ENCODE peak calls at places on chromosomes 11 and 22, in ten cellular contexts. O is stimulated activated CD4-positive, alpha-beta T cell treated with anti-CD3 and anti-CD28 coated beads, Interleukin-15, amount 100 ng/mL, for 48 hours; Z is foreskin fibroblast; A is HFFc6; L is activated naive CD8-positive, alpha-beta T cell treated with anti-CD3 and anti-CD28 coated beads, Interleukin-2, amount 50 U/mL, for 24 hours; G is substantia nigra; R is EL; B is right atrium auricular region; C is astrocyte of the spinal cord; V is AG04449. W is an unnamed sample.
A peak's percentile ranks its signal among the peaks of the same experiment; 100 is the strongest.

GRCh38 chr11:20207781-20208621 is 47.7 kb upstream of the DBX1 start:
- DNase-seq in O (no peak), Z (no peak), A (no peak), L (no peak), G (no peak), R (no peak), B (no peak), C (no peak), V (no peak), W (no peak)

GRCh38 chr11:121367434-121367833 is 74.9 kb downstream of the SC5D start:
- DNase-seq in O (peak; percentile 10), Z (no peak), A (no peak), L (peak; percentile 17), G (no peak), R (peak; percentile 6), B (no peak), C (peak; percentile 56), V (no peak), W (peak; percentile 8)

GRCh38 chr22:36725366-36726006 is 21.9 kb upstream of the CACNG2 start:
- DNase-seq in O (no peak), Z (no peak), A (no peak), L (no peak), G (no peak), R (no peak), B (no peak), C (no peak), V (no peak), W (no peak)

GRCh38 chr11:122309262-122309925 is 193.4 kb upstream of the BLID start:
- DNase-seq in O (no peak), Z (no peak), A (no peak), L (no peak), G (no peak), R (no peak), B (no peak), C (peak; percentile 8), V (no peak), W (peak; percentile 13)

GRCh38 chr22:44892803-44893730 is 116.7 kb downstream of the PHF21B start:
- DNase-seq in O (no peak), Z (no peak), A (no peak), L (no peak), G (no peak), R (no peak), B (no peak), C (no peak), V (no peak), W (no peak)

GRCh38 chr22:44884968-44885805 is 124.6 kb downstream of the PHF21B start:
- DNase-seq in O (no peak), Z (no peak), A (no peak), L (no peak), G (no peak), R (peak; percentile 14), B (no peak), C (no peak), V (no peak), W (no peak)

GRCh38 chr11:118649941-118650340 is 29.5 kb downstream of the TREH start:
- DNase-seq in O (no peak), Z (no peak), A (no peak), L (no peak), G (no peak), R (no peak), B (no peak), C (no peak), V (no peak), W (no peak)

GRCh38 chr11:109865558-109866186 is 227.5 kb upstream of the ZC3H12C start:
- DNase-seq in O (no peak), Z (no peak), A (no peak), L (no peak), G (no peak), R (no peak), B (no peak), C (no peak), V (no peak), W (no peak)

GRCh38 chr11:70176940-70177689 is 26.0 kb upstream of the FADD start:
- DNase-seq in O (peak; percentile 51), Z (no peak), A (peak; percentile 6), L (peak; percentile 65), G (no peak), R (no peak), B (no peak), C (no peak), V (no peak), W (no peak)

GRCh38 chr22:44542561-44543222 is 44.7 kb upstream of the RTL6 start:
- DNase-seq in O (no peak), Z (no peak), A (no peak), L (no peak), G (no peak), R (no peak), B (no peak), C (no peak), V (no peak), W (no peak)

GRCh38 chr11:86999859-87000753 is 37.6 kb upstream of the TMEM135 start:
- DNase-seq in O (no peak), Z (no peak), A (peak; percentile 25), L (no peak), G (no peak), R (peak; percentile 13), B (no peak), C (peak; percentile 27), V (no peak), W (peak; percentile 23)

GRCh38 chr22:38397189-38398097 is 57.6 kb downstream of the KCNJ4 start:
- DNase-seq in O (no peak), Z (peak; percentile 18), A (no peak), L (no peak), G (no peak), R (no peak), B (no peak), C (peak; percentile 33), V (no peak), W (peak; percentile 44)

GRCh38 chr22:38733329-38734202 is 22.2 kb downstream of the SUN2 start:
- DNase-seq in O (no peak), Z (no peak), A (no peak), L (peak; percentile 65), G (peak; percentile 88), R (no peak), B (peak; percentile 72), C (no peak), V (no peak), W (peak; percentile 41)

GRCh38 chr11:1783725-1784529 is 20.2 kb upstream of the CTSD start:
- DNase-seq in O (no peak), Z (no peak), A (no peak), L (no peak), G (no peak), R (no peak), B (no peak), C (no peak), V (no peak), W (no peak)

GRCh38 chr11:39374963-39375698 is 2084.3 kb downstream of the LRRC4C start:
- DNase-seq in O (no peak), Z (no peak), A (peak; percentile 31), L (no peak), G (no peak), R (peak; percentile 7), B (no peak), C (peak; percentile 15), V (no peak), W (peak; percentile 46)

GRCh38 chr22:50246242-50247175 is 1.7 kb upstream of the TUBGCP6 start:
- DNase-seq in O (no peak), Z (no peak), A (no peak), L (no peak), G (no peak), R (no peak), B (no peak), C (no peak), V (no peak), W (no peak)

GRCh38 chr22:24986816-24987215 is 34.3 kb downstream of the KIAA1671 start:
- DNase-seq in O (no peak), Z (no peak), A (no peak), L (no peak), G (no peak), R (no peak), B (no peak), C (no peak), V (no peak), W (no peak)

GRCh38 chr11:110470716-110471115 is 41.0 kb downstream of the FDX1 start:
- DNase-seq in O (no peak), Z (no peak), A (no peak), L (no peak), G (no peak), R (peak; percentile 29), B (no peak), C (peak; percentile 24), V (no peak), W (no peak)

GRCh38 chr11:61587951-61588695 is 7.2 kb upstream of the SYT7 start:
- DNase-seq in O (peak; percentile 56), Z (no peak), A (no peak), L (peak; percentile 74), G (no peak), R (peak; percentile 31), B (no peak), C (no peak), V (no peak), W (no peak)

GRCh38 chr11:80937831-80938230 is 1497.0 kb upstream of the TENM4 start:
- DNase-seq in O (no peak), Z (no peak), A (no peak), L (no peak), G (no peak), R (no peak), B (no peak), C (peak; percentile 27), V (no peak), W (peak; percentile 5)

GRCh38 chr11:76935030-76935429 is 74.3 kb downstream of the ACER3 start:
- DNase-seq in O (no peak), Z (no peak), A (no peak), L (no peak), G (no peak), R (no peak), B (no peak), C (peak; percentile 22), V (no peak), W (peak; percentile 20)

GRCh38 chr11:75891947-75892739 is 77.1 kb downstream of the UVRAG start:
- DNase-seq in O (no peak), Z (no peak), A (no peak), L (no peak), G (no peak), R (no peak), B (no peak), C (no peak), V (no peak), W (no peak)

GRCh38 chr22:48931452-48931851 is 896.2 kb downstream of the BRD1 start:
- DNase-seq in O (no peak), Z (no peak), A (no peak), L (no peak), G (no peak), R (no peak), B (peak; percentile 36), C (no peak), V (no peak), W (no peak)

GRCh38 chr11:726278-726915 is 20.4 kb downstream of the EPS8L2 start:
- DNase-seq in O (peak; percentile 37), Z (no peak), A (no peak), L (peak; percentile 59), G (no peak), R (no peak), B (no peak), C (peak; percentile 39), V (no peak), W (no peak)

GRCh38 chr11:34620820-34621792 is at the start of gene EHF:
- DNase-seq in O (no peak), Z (no peak), A (no peak), L (no peak), G (no peak), R (no peak), B (no peak), C (no peak), V (no peak), W (no peak)

GRCh38 chr22:42418811-42419243 is 13.4 kb downstream of the NFAM1 start:
- DNase-seq in O (no peak), Z (no peak), A (no peak), L (no peak), G (no peak), R (no peak), B (no peak), C (no peak), V (no peak), W (no peak)

GRCh38 chr11:77602385-77603105 is 12.8 kb downstream of the AQP11 start:
- DNase-seq in O (no peak), Z (peak; percentile 76), A (peak; percentile 85), L (no peak), G (no peak), R (peak; percentile 90), B (no peak), C (peak; percentile 84), V (peak; percentile 59), W (peak; percentile 89)

GRCh38 chr11:129280027-129280811 is 88.1 kb upstream of the ARHGAP32 start:
- DNase-seq in O (no peak), Z (peak; percentile 38), A (peak; percentile 23), L (peak; percentile 51), G (no peak), R (peak; percentile 23), B (no peak), C (peak; percentile 26), V (no peak), W (peak; percentile 29)